ENCODE peak calls at places on chromosomes 5 and 9, in five cellular contexts. R, N, A, B and Z are unnamed samples.

GRCh38 chr9:97905228-97905627 is 17.1 kb downstream of the TRMO start:
- DNase-seq in R (no peak), N (peak; percentile 47), A (no peak), B (no peak), Z (no peak)

GRCh38 chr5:162209005-162209605 is 141.5 kb downstream of the GABRG2 start:
- DNase-seq in R (no peak), N (no peak), A (peak; percentile 72), B (peak; percentile 53), Z (peak; percentile 83)

GRCh38 chr9:105047652-105048031 is 119.7 kb upstream of the ABCA1 start:
- DNase-seq in R (no peak), N (no peak), A (no peak), B (peak; percentile 65), Z (no peak)

GRCh38 chr9:132539071-132539470 is 43.3 kb upstream of the BARHL1 start:
- DNase-seq in R (no peak), N (no peak), A (no peak), B (no peak), Z (no peak)

GRCh38 chr5:61675015-61675692 is 343.1 kb downstream of the ZSWIM6 start:
- DNase-seq in R (no peak), N (no peak), A (peak; percentile 38), B (no peak), Z (no peak)

GRCh38 chr5:147509710-147510651 is at the start of gene DPYSL3:
- DNase-seq in R (no peak), N (no peak), A (peak; percentile 35), B (peak; percentile 29), Z (peak; percentile 69)

GRCh38 chr9:18115131-18115530 is 358.8 kb upstream of the ADAMTSL1 start:
- DNase-seq in R (no peak), N (no peak), A (no peak), B (no peak), Z (peak; percentile 24)

GRCh38 chr5:147509041-147509709 is 693 bp downstream of the DPYSL3 start:
- DNase-seq in R (no peak), N (no peak), A (no peak), B (no peak), Z (peak; percentile 36)

GRCh38 chr5:59238126-59238902 is 655.2 kb downstream of the PDE4D start:
- DNase-seq in R (no peak), N (no peak), A (no peak), B (no peak), Z (no peak)

GRCh38 chr9:15087031-15087417 is 176.8 kb upstream of the FREM1 start:
- DNase-seq in R (no peak), N (no peak), A (peak; percentile 11), B (no peak), Z (no peak)

GRCh38 chr5:16428359-16428758 is 37.2 kb downstream of the ZNF622 start:
- DNase-seq in R (no peak), N (no peak), A (no peak), B (no peak), Z (no peak)

GRCh38 chr5:59673438-59674058 is 220.0 kb downstream of the PDE4D start:
- DNase-seq in R (no peak), N (no peak), A (peak; percentile 35), B (peak; percentile 65), Z (peak; percentile 59)

GRCh38 chr5:111254613-111255012 is 30.4 kb downstream of the CAMK4 start:
- DNase-seq in R (peak; percentile 54), N (peak; percentile 56), A (no peak), B (peak; percentile 23), Z (no peak)

GRCh38 chr5:33460210-33460609 is 19.4 kb downstream of the TARS1 start:
- DNase-seq in R (no peak), N (no peak), A (no peak), B (no peak), Z (no peak)

GRCh38 chr9:12973702-12974101 is 198.9 kb downstream of the LURAP1L start:
- DNase-seq in R (no peak), N (no peak), A (no peak), B (peak; percentile 6), Z (no peak)

GRCh38 chr5:131610198-131611063 is 24.6 kb downstream of the RAPGEF6 start:
- DNase-seq in R (no peak), N (no peak), A (no peak), B (peak; percentile 81), Z (peak; percentile 42)

GRCh38 chr9:76135902-76136301 is 245.4 kb downstream of the PCSK5 start:
- DNase-seq in R (no peak), N (no peak), A (no peak), B (no peak), Z (peak; percentile 43)

GRCh38 chr5:164504141-164504772 is 998.8 kb downstream of the MAT2B start:
- DNase-seq in R (no peak), N (no peak), A (peak; percentile 68), B (peak; percentile 45), Z (peak; percentile 81)